ENCODE peak calls at places on chromosomes 2 and 18, in seven cellular contexts. One of them, this sample, is unnamed.
A peak's percentile ranks its signal among the peaks of the same experiment; 100 is the strongest.

GRCh38 chr2:231670892-231671616 is 37.3 kb upstream of the PTMA start:
- DNase-seq in fibroblast of mammary gland: no peak
- DNase-seq in progenitor cell of endocrine pancreas: no peak
- DNase-seq in endodermal cell: peak; percentile 82
- DNase-seq in BE2C: no peak
- DNase-seq in Panc1: no peak
- DNase-seq in AG04449: no peak
- DNase-seq in this sample: no peak

GRCh38 chr18:54899500-54899899 is 59.8 kb downstream of the CCDC68 start:
- DNase-seq in AG04449: no peak
- DNase-seq in fibroblast of mammary gland: no peak
- DNase-seq in endodermal cell: no peak
- DNase-seq in Panc1: no peak
- DNase-seq in BE2C: no peak
- DNase-seq in progenitor cell of endocrine pancreas: no peak
- DNase-seq in this sample: no peak

GRCh38 chr18:5456577-5457466 is 87.0 kb downstream of the EPB41L3 start:
- DNase-seq in fibroblast of mammary gland: peak; percentile 58
- DNase-seq in progenitor cell of endocrine pancreas: no peak
- DNase-seq in endodermal cell: peak; percentile 81
- DNase-seq in BE2C: no peak
- DNase-seq in Panc1: no peak
- DNase-seq in AG04449: no peak
- DNase-seq in this sample: peak; percentile 17

GRCh38 chr18:24987933-24988840 is 363.8 kb downstream of the ZNF521 start:
- DNase-seq in AG04449: no peak
- DNase-seq in endodermal cell: no peak
- DNase-seq in BE2C: no peak
- DNase-seq in Panc1: no peak
- DNase-seq in progenitor cell of endocrine pancreas: no peak
- DNase-seq in fibroblast of mammary gland: peak; percentile 21
- DNase-seq in this sample: peak; percentile 7

GRCh38 chr2:127220102-127220806 is at the start of gene CYP27C1:
- DNase-seq in BE2C: no peak
- DNase-seq in AG04449: no peak
- DNase-seq in fibroblast of mammary gland: no peak
- DNase-seq in Panc1: no peak
- DNase-seq in endodermal cell: peak; percentile 81
- DNase-seq in progenitor cell of endocrine pancreas: peak; percentile 20
- DNase-seq in this sample: no peak

GRCh38 chr2:66189598-66189997 is 245.3 kb upstream of the MEIS1 start:
- DNase-seq in fibroblast of mammary gland: peak; percentile 64
- DNase-seq in Panc1: no peak
- DNase-seq in BE2C: no peak
- DNase-seq in progenitor cell of endocrine pancreas: no peak
- DNase-seq in AG04449: no peak
- DNase-seq in endodermal cell: no peak
- DNase-seq in this sample: peak; percentile 97

GRCh38 chr2:236612737-236613136 is 43.1 kb downstream of the ACKR3 start:
- DNase-seq in AG04449: no peak
- DNase-seq in progenitor cell of endocrine pancreas: no peak
- DNase-seq in Panc1: no peak
- DNase-seq in endodermal cell: peak; percentile 54
- DNase-seq in fibroblast of mammary gland: no peak
- DNase-seq in BE2C: no peak
- DNase-seq in this sample: no peak

GRCh38 chr2:220528180-220528579 is 900.8 kb downstream of the SLC4A3 start:
- DNase-seq in BE2C: no peak
- DNase-seq in progenitor cell of endocrine pancreas: no peak
- DNase-seq in Panc1: no peak
- DNase-seq in fibroblast of mammary gland: peak; percentile 45
- DNase-seq in AG04449: no peak
- DNase-seq in endodermal cell: no peak
- DNase-seq in this sample: no peak

GRCh38 chr2:120544522-120544921 is 191.1 kb upstream of the GLI2 start:
- DNase-seq in endodermal cell: no peak
- DNase-seq in Panc1: no peak
- DNase-seq in AG04449: no peak
- DNase-seq in progenitor cell of endocrine pancreas: no peak
- DNase-seq in fibroblast of mammary gland: no peak
- DNase-seq in BE2C: no peak
- DNase-seq in this sample: no peak

GRCh38 chr2:195308163-195308562 is 348.9 kb upstream of the SLC39A10 start:
- DNase-seq in fibroblast of mammary gland: no peak
- DNase-seq in AG04449: no peak
- DNase-seq in BE2C: no peak
- DNase-seq in Panc1: no peak
- DNase-seq in endodermal cell: no peak
- DNase-seq in progenitor cell of endocrine pancreas: no peak
- DNase-seq in this sample: no peak

GRCh38 chr2:170847716-170848115 is 31.0 kb downstream of the GAD1 start:
- DNase-seq in AG04449: no peak
- DNase-seq in endodermal cell: peak; percentile 29
- DNase-seq in fibroblast of mammary gland: peak; percentile 4
- DNase-seq in progenitor cell of endocrine pancreas: no peak
- DNase-seq in Panc1: no peak
- DNase-seq in BE2C: no peak
- DNase-seq in this sample: no peak

GRCh38 chr2:28047698-28048097 is 157.2 kb downstream of the BABAM2 start:
- DNase-seq in AG04449: peak; percentile 56
- DNase-seq in Panc1: no peak
- DNase-seq in progenitor cell of endocrine pancreas: no peak
- DNase-seq in BE2C: no peak
- DNase-seq in fibroblast of mammary gland: peak; percentile 79
- DNase-seq in endodermal cell: no peak
- DNase-seq in this sample: peak; percentile 44

GRCh38 chr2:153299809-153300208 is 178.8 kb downstream of the RPRM start:
- DNase-seq in BE2C: no peak
- DNase-seq in fibroblast of mammary gland: no peak
- DNase-seq in Panc1: no peak
- DNase-seq in progenitor cell of endocrine pancreas: no peak
- DNase-seq in AG04449: no peak
- DNase-seq in endodermal cell: no peak
- DNase-seq in this sample: no peak

GRCh38 chr18:51537487-51537886 is 340.0 kb upstream of the MEX3C start:
- DNase-seq in fibroblast of mammary gland: no peak
- DNase-seq in endodermal cell: peak; percentile 80
- DNase-seq in AG04449: no peak
- DNase-seq in BE2C: peak; percentile 29
- DNase-seq in Panc1: no peak
- DNase-seq in progenitor cell of endocrine pancreas: no peak
- DNase-seq in this sample: peak; percentile 74

GRCh38 chr2:257842-258241 is 6.0 kb downstream of the SH3YL1 start:
- DNase-seq in progenitor cell of endocrine pancreas: no peak
- DNase-seq in Panc1: no peak
- DNase-seq in fibroblast of mammary gland: no peak
- DNase-seq in BE2C: no peak
- DNase-seq in AG04449: no peak
- DNase-seq in endodermal cell: no peak
- DNase-seq in this sample: no peak

GRCh38 chr2:257429-257828 is 6.4 kb downstream of the SH3YL1 start:
- DNase-seq in fibroblast of mammary gland: no peak
- DNase-seq in AG04449: no peak
- DNase-seq in Panc1: no peak
- DNase-seq in endodermal cell: no peak
- DNase-seq in progenitor cell of endocrine pancreas: no peak
- DNase-seq in BE2C: no peak
- DNase-seq in this sample: no peak

GRCh38 chr2:259789-260331 is 4.0 kb downstream of the SH3YL1 start:
- DNase-seq in AG04449: no peak
- DNase-seq in endodermal cell: no peak
- DNase-seq in Panc1: no peak
- DNase-seq in progenitor cell of endocrine pancreas: no peak
- DNase-seq in fibroblast of mammary gland: no peak
- DNase-seq in BE2C: no peak
- DNase-seq in this sample: no peak

GRCh38 chr2:260507-261161 is 3.2 kb downstream of the SH3YL1 start:
- DNase-seq in fibroblast of mammary gland: no peak
- DNase-seq in endodermal cell: no peak
- DNase-seq in progenitor cell of endocrine pancreas: no peak
- DNase-seq in BE2C: no peak
- DNase-seq in AG04449: no peak
- DNase-seq in Panc1: no peak
- DNase-seq in this sample: no peak

DNA sequence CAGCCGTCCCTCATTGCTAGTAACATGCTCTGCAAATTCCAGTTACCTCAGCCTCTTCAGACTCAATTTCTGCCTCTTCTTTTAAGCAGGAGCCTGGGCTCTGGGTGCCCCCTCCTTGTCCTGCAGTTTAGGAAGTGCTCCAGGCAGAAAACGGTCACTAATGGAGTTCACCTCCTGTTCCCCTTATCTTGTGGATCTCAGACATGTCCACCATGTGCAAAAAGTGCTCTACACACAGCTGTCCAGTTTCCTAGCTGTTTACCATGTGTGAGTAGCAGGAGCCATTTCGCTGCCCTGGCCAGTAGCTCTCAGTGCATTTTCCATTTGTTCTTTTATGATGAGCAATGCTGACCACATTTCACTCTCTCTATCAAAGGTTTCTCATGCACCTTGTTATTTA is 4.9 kb downstream of the SH3YL1 start:
- DNase-seq in progenitor cell of endocrine pancreas: no peak
- DNase-seq in AG04449: no peak
- DNase-seq in endodermal cell: no peak
- DNase-seq in fibroblast of mammary gland: no peak
- DNase-seq in BE2C: no peak
- DNase-seq in Panc1: no peak
- DNase-seq in this sample: no peak
- TF ChIP-seq CTCF in progenitor cell of endocrine pancreas: no peak
- TF ChIP-seq CTCF in AG04449: no peak
- TF ChIP-seq CTCF in endodermal cell: no peak
- TF ChIP-seq CTCF in fibroblast of mammary gland: no peak
- TF ChIP-seq CTCF in BE2C: no peak
- TF ChIP-seq CTCF in Panc1: no peak
- TF ChIP-seq CTCF in this sample: no peak

GRCh38 chr2:139790807-139791206 is 1010.6 kb upstream of the NXPH2 start:
- DNase-seq in fibroblast of mammary gland: peak; percentile 35
- DNase-seq in AG04449: no peak
- DNase-seq in endodermal cell: no peak
- DNase-seq in progenitor cell of endocrine pancreas: no peak
- DNase-seq in BE2C: no peak
- DNase-seq in Panc1: peak; percentile 2
- DNase-seq in this sample: no peak
- TF ChIP-seq CTCF in fibroblast of mammary gland: peak; percentile 19
- TF ChIP-seq CTCF in AG04449: no peak
- TF ChIP-seq CTCF in endodermal cell: peak; percentile 64
- TF ChIP-seq CTCF in progenitor cell of endocrine pancreas: peak; percentile 39
- TF ChIP-seq CTCF in BE2C: peak; percentile 25
- TF ChIP-seq CTCF in Panc1: peak; percentile 39
- TF ChIP-seq CTCF in this sample: no peak

GRCh38 chr2:165539985-165540384 is 70.5 kb downstream of the CSRNP3 start:
- DNase-seq in Panc1: no peak
- DNase-seq in BE2C: no peak
- DNase-seq in progenitor cell of endocrine pancreas: no peak
- DNase-seq in AG04449: no peak
- DNase-seq in fibroblast of mammary gland: no peak
- DNase-seq in endodermal cell: no peak
- DNase-seq in this sample: no peak

GRCh38 chr2:165533331-165533730 is 63.8 kb downstream of the CSRNP3 start:
- DNase-seq in progenitor cell of endocrine pancreas: no peak
- DNase-seq in Panc1: no peak
- DNase-seq in AG04449: no peak
- DNase-seq in endodermal cell: no peak
- DNase-seq in BE2C: no peak
- DNase-seq in fibroblast of mammary gland: no peak
- DNase-seq in this sample: no peak

GRCh38 chr2:165535443-165535842 is 65.9 kb downstream of the CSRNP3 start:
- DNase-seq in progenitor cell of endocrine pancreas: no peak
- DNase-seq in BE2C: no peak
- DNase-seq in fibroblast of mammary gland: peak; percentile 26
- DNase-seq in AG04449: no peak
- DNase-seq in endodermal cell: no peak
- DNase-seq in Panc1: no peak
- DNase-seq in this sample: no peak

GRCh38 chr2:165536861-165537499 is 67.5 kb downstream of the CSRNP3 start:
- DNase-seq in Panc1: no peak
- DNase-seq in fibroblast of mammary gland: no peak
- DNase-seq in progenitor cell of endocrine pancreas: no peak
- DNase-seq in BE2C: no peak
- DNase-seq in endodermal cell: no peak
- DNase-seq in AG04449: no peak
- DNase-seq in this sample: no peak
- TF ChIP-seq CTCF in Panc1: no peak
- TF ChIP-seq CTCF in fibroblast of mammary gland: no peak
- TF ChIP-seq CTCF in progenitor cell of endocrine pancreas: no peak
- TF ChIP-seq CTCF in BE2C: no peak
- TF ChIP-seq CTCF in endodermal cell: no peak
- TF ChIP-seq CTCF in AG04449: no peak
- TF ChIP-seq CTCF in this sample: no peak

DNA sequence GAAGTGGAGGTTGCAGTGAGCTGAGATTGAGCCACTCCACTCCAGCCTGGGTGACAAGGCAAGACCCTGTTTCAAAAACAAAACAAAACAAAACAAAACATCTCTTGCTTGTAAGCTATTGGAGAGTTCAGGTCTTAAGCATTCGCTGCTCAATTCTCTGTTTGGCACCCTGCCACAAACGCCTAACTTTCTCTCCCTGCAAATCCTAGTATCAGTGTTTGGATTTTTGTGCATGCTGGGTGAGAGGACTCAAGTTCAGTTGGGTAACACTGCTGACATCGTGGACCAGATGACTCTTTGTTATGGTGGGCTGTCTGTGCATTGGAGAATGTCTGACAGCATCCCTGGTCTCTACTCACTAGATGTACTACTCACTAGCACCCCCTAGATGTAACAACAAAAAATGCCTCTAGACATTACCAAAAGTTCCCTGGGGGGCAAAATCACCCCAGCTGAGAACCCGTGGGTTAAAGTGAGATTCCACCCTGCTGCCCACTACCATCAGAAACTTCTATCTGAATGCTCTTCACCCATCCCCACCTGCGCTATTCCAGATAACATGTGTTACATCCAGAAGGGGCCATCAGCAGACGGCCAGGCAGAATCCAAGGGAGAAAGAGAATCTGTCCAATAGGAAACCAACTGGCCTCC is 50.9 kb downstream of the CACNB4 start:
- DNase-seq in AG04449: no peak
- DNase-seq in endodermal cell: peak; percentile 55
- DNase-seq in fibroblast of mammary gland: peak; percentile 21
- DNase-seq in progenitor cell of endocrine pancreas: no peak
- DNase-seq in BE2C: no peak
- DNase-seq in Panc1: no peak
- DNase-seq in this sample: peak; percentile 42
- TF ChIP-seq CTCF in AG04449: no peak
- TF ChIP-seq CTCF in endodermal cell: peak; percentile 80
- TF ChIP-seq CTCF in fibroblast of mammary gland: peak; percentile 49
- TF ChIP-seq CTCF in progenitor cell of endocrine pancreas: peak; percentile 30
- TF ChIP-seq CTCF in BE2C: peak; percentile 46
- TF ChIP-seq CTCF in Panc1: peak; percentile 71
- TF ChIP-seq CTCF in this sample: peak; percentile 44